ENCODE peak calls at places on chromosomes 2 and 18, in eight cellular contexts. F is lower leg skin, K is Peyer's patch, M is endothelial cell of umbilical vein, S is IMR-90, O is spleen, L is stomach, G is suprapubic skin. U is an unnamed sample.

GRCh38 chr2:134245340-134245984 is 8.4 kb upstream of the MGAT5 start:
- DNase-seq in L (peak; percentile 86), F (peak; percentile 75), M (peak; percentile 57), K (peak; percentile 95), O (peak; percentile 87), S (peak; percentile 71), G (peak; percentile 80), U (peak; percentile 93)

GRCh38 chr2:21740529-21740928 is 616.8 kb downstream of the TDRD15 start:
- DNase-seq in O (no peak), K (no peak), F (no peak), S (peak; percentile 45), G (no peak), M (no peak), L (no peak), U (no peak)

GRCh38 chr2:38856165-38856564 is 19.6 kb downstream of the DHX57 start:
- DNase-seq in F (no peak), K (no peak), S (peak; percentile 65), L (no peak), G (no peak), M (no peak), O (no peak), U (no peak)

GRCh38 chr2:164314148-164314547 is 307.1 kb downstream of the GRB14 start:
- DNase-seq in O (no peak), L (no peak), M (no peak), S (no peak), K (no peak), G (no peak), F (no peak), U (no peak)

GRCh38 chr2:86433137-86433536 is 8.0 kb upstream of the KDM3A start:
- DNase-seq in M (no peak), G (no peak), F (no peak), L (no peak), O (no peak), S (no peak), K (no peak), U (no peak)

GRCh38 chr2:9720352-9721093 is 89.7 kb upstream of the YWHAQ start:
- DNase-seq in G (no peak), O (no peak), S (no peak), M (no peak), F (no peak), K (no peak), L (no peak), U (no peak)

GRCh38 chr2:16151281-16151570 is 210.9 kb downstream of the MYCN start:
- DNase-seq in L (no peak), G (no peak), K (no peak), F (no peak), M (no peak), S (no peak), O (no peak), U (peak; percentile 85)

GRCh38 chr2:125224188-125224587 is 1199.1 kb downstream of the CNTNAP5 start:
- DNase-seq in S (no peak), M (no peak), F (no peak), O (no peak), G (no peak), L (no peak), K (no peak), U (no peak)

GRCh38 chr2:173831312-173832229 is 133.6 kb downstream of the SP3 start:
- DNase-seq in K (no peak), S (peak; percentile 68), M (no peak), O (no peak), L (no peak), F (peak; percentile 39), G (peak; percentile 67), U (no peak)

GRCh38 chr2:15926252-15926651 is 14.1 kb upstream of the MYCN start:
- DNase-seq in F (no peak), K (no peak), O (no peak), S (no peak), L (no peak), M (no peak), G (no peak), U (no peak)

GRCh38 chr2:52668752-52669151 is 1098.9 kb upstream of the CHAC2 start:
- DNase-seq in O (no peak), G (no peak), L (no peak), F (no peak), K (no peak), S (no peak), M (no peak), U (no peak)

GRCh38 chr2:1518891-1519530 is 105.7 kb downstream of the TPO start:
- DNase-seq in L (no peak), S (no peak), M (no peak), O (peak; percentile 81), G (no peak), K (no peak), F (no peak), U (no peak)

GRCh38 chr2:64405476-64406406 is 48.2 kb upstream of the LGALSL start:
- DNase-seq in O (no peak), G (peak; percentile 73), K (no peak), F (peak; percentile 43), M (peak; percentile 32), L (no peak), S (peak; percentile 56), U (no peak)

GRCh38 chr2:144414324-144414845 is 105.5 kb downstream of the ZEB2 start:
- DNase-seq in L (no peak), M (no peak), O (peak; percentile 80), G (peak; percentile 79), K (no peak), S (peak; percentile 97), F (peak; percentile 43), U (no peak)

GRCh38 chr18:9575558-9575957 is 38.8 kb downstream of the PPP4R1 start:
- DNase-seq in L (peak; percentile 85), G (peak; percentile 76), S (peak; percentile 98), F (peak; percentile 72), O (no peak), M (peak; percentile 94), K (peak; percentile 44), U (no peak)

GRCh38 chr2:101232770-101233169 is 19.9 kb upstream of the CNOT11 start:
- DNase-seq in K (no peak), F (no peak), M (no peak), G (no peak), O (no peak), L (no peak), S (no peak), U (no peak)
- H3K4me3 ChIP-seq in K (no peak overlapping the region), F (no peak overlapping the region), M (no peak overlapping the region), G (no peak overlapping the region), O (no peak overlapping the region), L (no peak overlapping the region), S (no peak overlapping the region), U (no peak overlapping the region)

GRCh38 chr2:171553858-171554257 is 31.6 kb downstream of the CYBRD1 start:
- DNase-seq in M (no peak), K (no peak), G (no peak), S (no peak), L (no peak), O (no peak), F (no peak), U (peak; percentile 50)
- TF ChIP-seq POLR2A in M (no peak), K (no peak), G (no peak), S (no peak), L (no peak), O (no peak), F (no peak), U (no peak)

GRCh38 chr18:33578371-33579146 is 540 bp downstream of the ASXL3 start:
- DNase-seq in F (no peak), G (no peak), S (no peak), M (no peak), O (peak; percentile 68), K (no peak), L (peak; percentile 49), U (no peak)
- H3K4me3 ChIP-seq in F (peak overlapping the region; percentile 30), G (peak overlapping the region; percentile 61), S (peak overlapping the region; percentile 47), M (peak overlapping the region; percentile 43), O (peak overlapping the region; percentile 56), K (peak overlapping the region; percentile 36), L (peak overlapping the region; percentile 71), U (peak overlapping the region; percentile 69)

GRCh38 chr18:75209129-75209951 is at the start of gene PTGR3:
- DNase-seq in M (peak; percentile 89), O (peak; percentile 96), F (peak; percentile 84), K (peak; percentile 80), S (peak; percentile 73), G (peak; percentile 94), L (peak; percentile 78), U (peak; percentile 94)
- TF ChIP-seq POLR2A in M (no peak), O (no peak), F (no peak), K (no peak), S (no peak), G (no peak), L (no peak), U (no peak)

GRCh38 chr18:57116598-57117132 is 30.2 kb upstream of the BOD1L2 start:
- DNase-seq in M (no peak), S (no peak), L (no peak), O (no peak), K (no peak), G (no peak), F (no peak), U (no peak)

GRCh38 chr18:57125627-57126026 is 21.3 kb upstream of the BOD1L2 start:
- DNase-seq in L (no peak), G (no peak), M (no peak), O (no peak), F (no peak), S (no peak), K (no peak), U (no peak)

GRCh38 chr18:57122906-57123510 is 23.9 kb upstream of the BOD1L2 start:
- DNase-seq in O (no peak), S (no peak), G (no peak), F (no peak), K (no peak), L (no peak), M (no peak), U (no peak)

DNA sequence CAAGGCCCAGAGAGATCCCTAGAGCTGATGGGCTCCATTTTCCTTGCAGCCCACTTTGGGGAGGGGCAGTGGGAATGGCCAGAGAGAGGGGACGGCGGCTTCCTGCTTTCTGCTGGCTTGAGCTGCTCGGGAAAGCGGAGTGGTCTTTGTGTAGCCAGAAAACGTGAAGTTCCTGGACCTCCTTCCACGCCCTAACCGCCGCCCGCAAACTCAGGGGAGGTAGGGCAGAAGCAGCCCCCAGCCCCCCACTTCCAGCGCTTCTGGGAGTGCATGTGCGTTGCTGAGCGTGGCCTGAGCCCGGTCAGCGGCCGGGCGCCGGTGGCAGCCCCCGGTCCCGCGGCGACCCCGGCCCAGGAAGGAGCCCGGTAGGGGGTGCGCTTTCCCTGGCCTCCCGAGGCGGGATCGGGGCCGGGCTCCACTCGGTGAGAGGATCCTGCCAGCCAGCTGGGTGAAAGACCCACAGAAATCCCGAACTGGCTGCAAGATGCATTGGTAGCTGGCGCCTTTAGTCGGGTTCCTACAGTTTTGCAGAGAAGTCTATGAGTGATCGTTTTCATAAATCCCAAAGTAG is 25.3 kb upstream of the BOD1L2 start:
- DNase-seq in O (no peak), F (no peak), M (no peak), G (no peak), K (no peak), L (no peak), S (no peak), U (no peak)
- H3K4me3 ChIP-seq in O (no peak overlapping the region), F (no peak overlapping the region), M (no peak overlapping the region), G (no peak overlapping the region), K (no peak overlapping the region), L (no peak overlapping the region), S (no peak overlapping the region), U (no peak overlapping the region)

U was measured in esophagus muscularis mucosa.